ENCODE peak calls at places on chromosomes 5 and 9, in six cellular contexts. T is bronchial epithelial cell; G is suprapubic skin; S is A673; M is WTC11; P is CD8-positive, alpha-beta T cell. X is an unnamed sample.
A peak's percentile ranks its signal among the peaks of the same experiment; 100 is the strongest.

GRCh38 chr5:172170251-172170701 is 17.7 kb downstream of the STK10 start:
- DNase-seq in P (no peak), T (no peak), M (no peak), S (no peak), G (no peak), X (no peak)

GRCh38 chr9:72586388-72587160 is 65.2 kb downstream of the TMC1 start:
- DNase-seq in G (peak; percentile 66), M (no peak), P (no peak), T (peak; percentile 94), S (peak; percentile 82), X (no peak)

GRCh38 chr5:159886312-159886711 is 30.0 kb upstream of the ADRA1B start:
- DNase-seq in P (no peak), T (no peak), M (no peak), S (no peak), G (no peak), X (no peak)

GRCh38 chr5:168884040-168884439 is 304.9 kb upstream of the PANK3 start:
- DNase-seq in M (no peak), P (no peak), G (no peak), S (no peak), T (no peak), X (no peak)

GRCh38 chr5:142446131-142446959 is 121.5 kb upstream of the SPRY4 start:
- DNase-seq in T (peak; percentile 66), S (peak; percentile 37), G (no peak), M (no peak), P (no peak), X (no peak)

GRCh38 chr5:155773680-155774079 is 553.3 kb upstream of the SGCD start:
- DNase-seq in P (peak; percentile 15), G (no peak), T (no peak), M (no peak), S (no peak), X (no peak)

GRCh38 chr5:134994560-134995156 is 27.0 kb downstream of the CATSPER3 start:
- DNase-seq in S (peak; percentile 16), P (no peak), M (no peak), T (no peak), G (no peak), X (no peak)

GRCh38 chr9:107039546-107039945 is 176.6 kb downstream of the ZNF462 start:
- DNase-seq in T (peak; percentile 74), G (no peak), M (no peak), P (no peak), S (peak; percentile 21), X (no peak)

GRCh38 chr9:99115947-99116543 is 11.1 kb downstream of the TGFBR1 start:
- DNase-seq in M (no peak), G (no peak), P (no peak), S (no peak), T (peak; percentile 62), X (no peak)

GRCh38 chr9:76403352-76403751 is 9.1 kb upstream of the RFK start:
- DNase-seq in G (no peak), P (no peak), S (peak; percentile 70), M (no peak), T (peak; percentile 69), X (no peak)

GRCh38 chr9:71647094-71647591 is 121.2 kb downstream of the CEMIP2 start:
- DNase-seq in S (peak; percentile 94), P (no peak), T (peak; percentile 86), M (no peak), G (peak; percentile 71), X (peak; percentile 72)

GRCh38 chr9:7273575-7273974 is 515.8 kb downstream of the KDM4C start:
- DNase-seq in P (no peak), S (peak; percentile 27), G (no peak), T (peak; percentile 17), M (no peak), X (no peak)

GRCh38 chr5:7503564-7503963 is 107.6 kb downstream of the ADCY2 start:
- DNase-seq in S (no peak), T (no peak), M (no peak), G (no peak), P (no peak), X (no peak)

GRCh38 chr5:138975098-138975847 is 100.1 kb upstream of the LRRTM2 start:
- DNase-seq in T (no peak), G (peak; percentile 69), M (no peak), P (no peak), S (no peak), X (peak; percentile 70)

GRCh38 chr5:6827815-6828214 is 114.6 kb downstream of the TENT4A start:
- DNase-seq in M (no peak), S (no peak), P (no peak), G (no peak), T (no peak), X (no peak)

GRCh38 chr5:38598994-38599611 is 42.7 kb upstream of the LIFR start:
- DNase-seq in G (no peak), M (no peak), P (no peak), S (peak; percentile 33), T (peak; percentile 88), X (no peak)

GRCh38 chr5:93964421-93964820 is 223.0 kb upstream of the POU5F2 start:
- DNase-seq in M (no peak), P (no peak), S (no peak), T (no peak), G (no peak), X (no peak)

GRCh38 chr5:39080597-39081204 is 6.5 kb upstream of the RICTOR start:
- DNase-seq in T (peak; percentile 67), G (no peak), M (peak; percentile 49), P (peak; percentile 15), S (peak; percentile 67), X (no peak)

GRCh38 chr9:133711428-133712220 is 26.5 kb downstream of the SARDH start:
- DNase-seq in S (no peak), P (no peak), T (peak; percentile 56), M (peak; percentile 8), G (peak; percentile 52), X (no peak)

GRCh38 chr9:30349526-30350513 is 2034.6 kb upstream of the ACO1 start:
- DNase-seq in M (no peak), S (no peak), T (no peak), P (no peak), G (no peak), X (no peak)

GRCh38 chr5:137566780-137567179 is 67.7 kb upstream of the SPOCK1 start:
- DNase-seq in P (no peak), S (no peak), T (peak; percentile 5), M (no peak), G (no peak), X (no peak)

GRCh38 chr9:109510506-109510905 is 12.4 kb upstream of the PTPN3 start:
- DNase-seq in P (no peak), T (no peak), M (no peak), G (no peak), S (no peak), X (no peak)

GRCh38 chr9:37408933-37409710 is 13.4 kb upstream of the GRHPR start:
- DNase-seq in T (no peak), M (no peak), P (peak; percentile 50), S (no peak), G (no peak), X (no peak)

GRCh38 chr5:116862632-116863455 is 288.2 kb upstream of the SEMA6A start:
- DNase-seq in S (no peak), P (no peak), G (no peak), M (no peak), T (no peak), X (no peak)

GRCh38 chr5:107284822-107285510 is 385.8 kb downstream of the EFNA5 start:
- DNase-seq in M (no peak), T (peak; percentile 91), S (no peak), G (no peak), P (no peak), X (no peak)

GRCh38 chr5:138783976-138784375 is 30.8 kb downstream of the CTNNA1 start:
- DNase-seq in M (no peak), P (no peak), S (no peak), T (no peak), G (no peak), X (no peak)

GRCh38 chr9:3751125-3751758 is 225.4 kb upstream of the RFX3 start:
- DNase-seq in P (no peak), M (no peak), S (no peak), T (no peak), G (no peak), X (no peak)

GRCh38 chr9:110340306-110340705 is 2.6 kb upstream of the TXNDC8 start:
- DNase-seq in M (peak; percentile 20), T (peak; percentile 34), G (no peak), P (no peak), S (peak; percentile 37), X (no peak)

GRCh38 chr9:134048582-134048968 is 19.3 kb downstream of the BRD3 start:
- DNase-seq in M (no peak), G (no peak), P (no peak), S (no peak), T (no peak), X (no peak)

GRCh38 chr9:78028926-78029325 is 2.7 kb downstream of the GNAQ start:
- DNase-seq in S (no peak), T (no peak), G (no peak), P (no peak), M (no peak), X (no peak)

GRCh38 chr5:147455321-147455720 is 54.5 kb downstream of the DPYSL3 start:
- DNase-seq in G (no peak), T (peak; percentile 7), S (peak; percentile 71), P (no peak), M (no peak), X (no peak)

GRCh38 chr5:73985145-73985544 is 359.1 kb downstream of the ARHGEF28 start:
- DNase-seq in T (peak; percentile 75), S (peak; percentile 13), G (no peak), P (no peak), M (no peak), X (no peak)
- TF ChIP-seq CTCF in T (peak; percentile 45), S (peak; percentile 27), G (no peak), P (no peak), M (no peak), X (peak; percentile 35)

DNA sequence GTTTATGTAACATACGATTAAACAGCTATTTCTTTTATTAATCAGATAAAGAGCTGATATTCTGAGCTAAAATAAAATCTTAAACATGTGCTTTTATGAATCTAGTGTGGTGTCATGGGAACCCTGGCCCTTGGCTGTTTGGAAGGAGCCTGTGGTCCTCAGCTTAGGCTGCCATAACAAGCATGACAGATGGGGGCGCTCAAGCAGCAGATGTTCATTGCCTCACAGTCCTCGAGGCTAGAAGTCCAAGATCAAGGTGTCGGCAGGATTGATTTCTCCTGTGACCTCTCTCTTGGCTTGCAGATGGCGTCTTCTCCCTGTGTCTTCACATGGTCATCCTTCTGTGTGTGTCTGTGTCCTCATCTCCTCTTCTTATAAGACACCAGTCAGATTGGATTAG is 448.2 kb downstream of the GADD45G start:
- DNase-seq in P (no peak), G (no peak), T (no peak), S (peak; percentile 18), M (peak; percentile 71), X (no peak)
- TF ChIP-seq CTCF in P (no peak), G (no peak), T (no peak), S (peak; percentile 46), M (peak; percentile 51), X (no peak)

GRCh38 chr9:129497064-129497836 is 123.7 kb downstream of the C9orf50 start:
- DNase-seq in T (no peak), S (peak; percentile 62), M (no peak), G (peak; percentile 76), P (no peak), X (no peak)
- TF ChIP-seq CTCF in T (no peak), S (no peak), M (no peak), G (no peak), P (no peak), X (no peak)

DNA sequence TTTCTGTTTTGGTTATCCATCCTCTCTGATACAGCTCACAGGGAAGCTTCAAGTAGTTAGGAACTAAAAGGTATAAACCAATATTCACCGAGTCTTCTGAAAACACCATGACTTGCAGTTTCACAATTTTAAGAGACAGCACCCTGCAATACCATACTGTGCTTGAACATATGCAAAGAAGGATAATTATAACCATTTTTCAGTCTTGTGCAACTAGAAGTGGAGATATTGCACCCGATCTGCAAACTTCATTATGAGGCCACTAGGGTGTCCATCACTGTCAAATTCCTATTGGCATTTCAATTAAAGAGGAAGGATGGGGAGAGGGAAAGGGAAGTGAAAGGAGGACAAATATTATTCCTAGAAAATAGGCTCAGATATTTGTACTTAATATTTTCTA is 32.4 kb upstream of the CEP120 start:
- DNase-seq in P (no peak), T (no peak), S (peak; percentile 44), G (no peak), M (no peak), X (no peak)
- TF ChIP-seq CTCF in P (no peak), T (no peak), S (peak; percentile 50), G (no peak), M (no peak), X (no peak)